ENCODE peak calls at places on chromosomes 6 and 20, in ten cellular contexts. T is stimulated activated CD4-positive, alpha-beta T cell treated with anti-CD3 and anti-CD28 coated beads, TNF-alpha, amount 100 ng/mL, for 24 hours; Y is neural progenitor cell; A is Calu3; H is NCI-H345; D is left ventricle myocardium inferior; K is EL; E is A549; U is A172; X is NCI-H1417. M is an unnamed sample.

GRCh38 chr6:3908223-3908622 is 59.0 kb downstream of the FAM50B start:
- DNase-seq in X (no peak), T (no peak), U (no peak), E (no peak), A (no peak), K (no peak), H (no peak), D (no peak), Y (no peak), M (no peak)

GRCh38 chr6:46210294-46210693 is 39.5 kb upstream of the ENPP5 start:
- DNase-seq in E (no peak), X (no peak), U (no peak), A (no peak), Y (no peak), K (no peak), T (no peak), H (no peak), D (no peak), M (no peak)

GRCh38 chr6:156013155-156013554 is 557.5 kb upstream of the NOX3 start:
- DNase-seq in X (peak), K (no peak), U (no peak), Y (no peak), E (no peak), T (no peak), A (no peak), D (no peak), H (peak), M (no peak)

GRCh38 chr6:21595265-21595950 is 1.9 kb downstream of the SOX4 start:
- DNase-seq in Y (peak), D (peak), E (no peak), H (peak), K (peak), T (no peak), X (no peak), U (no peak), A (peak), M (peak)

GRCh38 chr20:47854687-47855212 is 69.5 kb upstream of the SULF2 start:
- DNase-seq in A (peak), K (peak), D (no peak), T (no peak), H (peak), E (peak), U (peak), Y (peak), X (peak), M (peak)

GRCh38 chr20:53757472-53757913 is 163.9 kb upstream of the ZNF217 start:
- DNase-seq in H (peak), K (no peak), A (no peak), D (no peak), X (peak), T (no peak), Y (no peak), E (no peak), U (no peak), M (no peak)

GRCh38 chr20:7637184-7637583 is 303.1 kb downstream of the HAO1 start:
- DNase-seq in X (no peak), T (no peak), A (no peak), D (no peak), U (no peak), K (no peak), H (no peak), E (no peak), Y (no peak), M (no peak)

GRCh38 chr20:8798505-8798904 is 270.4 kb upstream of the PLCB4 start:
- DNase-seq in U (no peak), Y (no peak), E (no peak), A (no peak), H (no peak), K (no peak), T (no peak), X (no peak), D (no peak), M (no peak)

GRCh38 chr6:168157272-168158007 is 78.4 kb upstream of the FRMD1 start:
- DNase-seq in U (peak), Y (peak), A (peak), D (no peak), E (peak), T (no peak), H (peak), K (peak), X (no peak), M (peak)

GRCh38 chr6:12286381-12287132 is 3.6 kb upstream of the EDN1 start:
- DNase-seq in E (no peak), X (no peak), D (no peak), U (no peak), H (no peak), A (no peak), Y (no peak), T (no peak), K (peak), M (no peak)

GRCh38 chr20:9062066-9062465 is 6.8 kb upstream of the PLCB4 start:
- DNase-seq in U (no peak), D (no peak), E (no peak), H (no peak), T (no peak), Y (no peak), A (no peak), K (no peak), X (no peak), M (no peak)

GRCh38 chr20:47196091-47197081 is 160.1 kb downstream of the ZMYND8 start:
- DNase-seq in D (peak), T (peak), H (peak), U (peak), Y (peak), K (peak), A (peak), E (peak), X (peak), M (peak)

GRCh38 chr20:3400260-3401155 is 7.0 kb downstream of the DNAAF9 start:
- DNase-seq in X (no peak), E (no peak), Y (no peak), U (no peak), T (no peak), A (no peak), D (no peak), K (no peak), H (peak), M (no peak)

GRCh38 chr6:4336778-4337442 is 201.5 kb upstream of the ECI2 start:
- DNase-seq in U (peak), H (no peak), E (no peak), A (no peak), D (no peak), X (no peak), Y (no peak), T (no peak), K (no peak), M (no peak)

GRCh38 chr6:132892929-132893771 is 78.8 kb downstream of the RPS12 start:
- DNase-seq in X (no peak), D (no peak), A (no peak), H (no peak), U (no peak), T (no peak), K (no peak), Y (no peak), E (no peak), M (no peak)

GRCh38 chr20:19830351-19830750 is 72.3 kb downstream of the RIN2 start:
- DNase-seq in T (no peak), U (no peak), A (no peak), E (no peak), X (no peak), K (no peak), D (no peak), Y (no peak), H (no peak), M (no peak)

GRCh38 chr6:90653750-90654149 is 66.9 kb upstream of the MAP3K7 start:
- DNase-seq in A (no peak), K (no peak), H (no peak), U (no peak), T (no peak), E (no peak), Y (no peak), D (no peak), X (no peak), M (no peak)

GRCh38 chr20:57064836-57065235 is 201.6 kb downstream of the BMP7 start:
- DNase-seq in E (no peak), D (no peak), X (no peak), Y (no peak), A (no peak), K (no peak), T (no peak), H (no peak), U (no peak), M (no peak)

GRCh38 chr6:47672816-47673215 is 25.6 kb upstream of the ADGRF4 start:
- DNase-seq in E (no peak), D (no peak), T (no peak), Y (no peak), X (no peak), H (no peak), A (no peak), K (no peak), U (no peak), M (no peak)

GRCh38 chr6:43977404-43978111 is 149.7 kb downstream of the MRPL14 start:
- DNase-seq in Y (no peak), E (no peak), D (no peak), T (no peak), H (no peak), X (no peak), A (no peak), U (no peak), K (no peak), M (peak)

GRCh38 chr20:60057866-60058807 is 99.9 kb downstream of the CDH26 start:
- DNase-seq in X (peak), K (no peak), E (no peak), A (no peak), T (no peak), Y (peak), U (no peak), D (peak), H (no peak), M (peak)

GRCh38 chr6:35230950-35231349 is 17.2 kb downstream of the SCUBE3 start:
- DNase-seq in U (no peak), Y (no peak), K (no peak), D (peak), X (no peak), T (no peak), E (no peak), H (no peak), A (no peak), M (no peak)

GRCh38 chr6:169663468-169663867 is 38.4 kb downstream of the WDR27 start:
- DNase-seq in H (peak), X (no peak), U (no peak), E (no peak), A (no peak), Y (no peak), D (no peak), T (no peak), K (no peak), M (no peak)

GRCh38 chr20:60931691-60932090 is 320.4 kb upstream of the CDH4 start:
- DNase-seq in T (no peak), X (no peak), E (no peak), D (no peak), Y (no peak), H (no peak), U (no peak), K (no peak), A (no peak), M (no peak)

GRCh38 chr6:139361211-139361610 is 13.2 kb downstream of the CITED2 start:
- DNase-seq in Y (no peak), U (no peak), K (no peak), X (no peak), H (no peak), E (no peak), T (no peak), D (no peak), A (no peak), M (no peak)

GRCh38 chr6:168124921-168125320 is 45.9 kb upstream of the FRMD1 start:
- DNase-seq in H (no peak), U (no peak), X (no peak), K (no peak), T (no peak), E (no peak), D (no peak), A (no peak), Y (no peak), M (peak)

GRCh38 chr6:142702501-142703460 is 242.2 kb downstream of the HIVEP2 start:
- DNase-seq in T (no peak), E (no peak), K (no peak), X (no peak), H (peak), A (no peak), U (no peak), Y (peak), D (peak), M (peak)

GRCh38 chr6:137202078-137202477 is 17.1 kb downstream of the IFNGR1 start:
- DNase-seq in U (no peak), T (no peak), H (no peak), D (no peak), K (no peak), E (no peak), X (no peak), Y (no peak), A (no peak), M (no peak)

GRCh38 chr6:90202156-90202555 is 94.5 kb downstream of the BACH2 start:
- DNase-seq in H (peak), Y (no peak), E (no peak), K (no peak), X (peak), T (no peak), A (no peak), U (no peak), D (no peak), M (no peak)

GRCh38 chr20:31751126-31751525 is 12.0 kb downstream of the TPX2 start:
- DNase-seq in K (peak), D (no peak), A (no peak), T (no peak), H (no peak), X (no peak), Y (no peak), E (no peak), U (peak), M (no peak)

GRCh38 chr20:33261465-33261864 is 21.5 kb upstream of the BPIFB1 start:
- DNase-seq in D (no peak), E (no peak), T (no peak), H (no peak), U (no peak), A (no peak), X (no peak), Y (no peak), K (no peak), M (no peak)

GRCh38 chr6:28161410-28162079 is 19.9 kb downstream of the ZKSCAN8 start:
- DNase-seq in X (peak), H (peak), T (peak), D (peak), U (peak), A (peak), Y (peak), E (peak), K (peak), M (peak)

GRCh38 chr6:155171747-155172191 is 92.0 kb upstream of the CLDN20 start:
- DNase-seq in U (peak), H (no peak), A (no peak), K (peak), E (no peak), D (no peak), T (no peak), Y (no peak), X (no peak), M (no peak)

GRCh38 chr6:43604174-43604573 is 24.9 kb downstream of the GTPBP2 start:
- DNase-seq in A (no peak), T (no peak), X (no peak), K (peak), D (no peak), U (peak), E (no peak), Y (no peak), H (no peak), M (no peak)

M was measured in H7.